ENCODE peak calls at places on chromosome 18, in five cellular contexts. One of them, this sample, is unnamed.

GRCh38 chr18:9707381-9708056 is 582 bp upstream of the RAB31 start:
- DNase-seq in H4: no peak
- DNase-seq in GM18507: no peak
- DNase-seq in kidney epithelial cell: no peak
- DNase-seq in activated CD4-positive, alpha-beta T cell treated with anti-CD3 and anti-CD28 coated beads, Interleukin-2, amount 50 U/mL, for 4 hours: no peak
- DNase-seq in this sample: no peak

GRCh38 chr18:657311-657997 is at the start of gene TYMS:
- DNase-seq in H4: peak
- DNase-seq in GM18507: peak
- DNase-seq in kidney epithelial cell: peak
- DNase-seq in activated CD4-positive, alpha-beta T cell treated with anti-CD3 and anti-CD28 coated beads, Interleukin-2, amount 50 U/mL, for 4 hours: no peak
- DNase-seq in this sample: peak

GRCh38 chr18:21191596-21192307 is 50.3 kb upstream of the GREB1L start:
- DNase-seq in H4: peak
- DNase-seq in GM18507: no peak
- DNase-seq in kidney epithelial cell: no peak
- DNase-seq in activated CD4-positive, alpha-beta T cell treated with anti-CD3 and anti-CD28 coated beads, Interleukin-2, amount 50 U/mL, for 4 hours: no peak
- DNase-seq in this sample: peak

GRCh38 chr18:51074605-51075004 is 44.6 kb downstream of the SMAD4 start:
- DNase-seq in H4: no peak
- DNase-seq in GM18507: no peak
- DNase-seq in kidney epithelial cell: no peak
- DNase-seq in activated CD4-positive, alpha-beta T cell treated with anti-CD3 and anti-CD28 coated beads, Interleukin-2, amount 50 U/mL, for 4 hours: no peak
- DNase-seq in this sample: no peak

GRCh38 chr18:25423267-25423666 is 71.3 kb upstream of the ZNF521 start:
- DNase-seq in H4: no peak
- DNase-seq in GM18507: no peak
- DNase-seq in kidney epithelial cell: no peak
- DNase-seq in activated CD4-positive, alpha-beta T cell treated with anti-CD3 and anti-CD28 coated beads, Interleukin-2, amount 50 U/mL, for 4 hours: no peak
- DNase-seq in this sample: no peak

GRCh38 chr18:56635007-56635406 is 3.4 kb downstream of the TXNL1 start:
- DNase-seq in H4: no peak
- DNase-seq in GM18507: no peak
- DNase-seq in kidney epithelial cell: no peak
- DNase-seq in activated CD4-positive, alpha-beta T cell treated with anti-CD3 and anti-CD28 coated beads, Interleukin-2, amount 50 U/mL, for 4 hours: no peak
- DNase-seq in this sample: no peak

GRCh38 chr18:77899972-77900754 is 650.5 kb downstream of the GALR1 start:
- DNase-seq in H4: peak
- DNase-seq in GM18507: peak
- DNase-seq in kidney epithelial cell: no peak
- DNase-seq in activated CD4-positive, alpha-beta T cell treated with anti-CD3 and anti-CD28 coated beads, Interleukin-2, amount 50 U/mL, for 4 hours: peak
- DNase-seq in this sample: peak

GRCh38 chr18:74496508-74497307 is 545 bp downstream of the CNDP2 start:
- DNase-seq in H4: peak
- DNase-seq in GM18507: no peak
- DNase-seq in kidney epithelial cell: no peak
- DNase-seq in activated CD4-positive, alpha-beta T cell treated with anti-CD3 and anti-CD28 coated beads, Interleukin-2, amount 50 U/mL, for 4 hours: peak
- DNase-seq in this sample: peak

GRCh38 chr18:55731594-55732042 is 143.6 kb upstream of the TCF4 start:
- DNase-seq in H4: peak
- DNase-seq in GM18507: no peak
- DNase-seq in kidney epithelial cell: no peak
- DNase-seq in activated CD4-positive, alpha-beta T cell treated with anti-CD3 and anti-CD28 coated beads, Interleukin-2, amount 50 U/mL, for 4 hours: no peak
- DNase-seq in this sample: no peak

GRCh38 chr18:8537400-8537799 is 71.8 kb upstream of the RAB12 start:
- DNase-seq in H4: no peak
- DNase-seq in GM18507: no peak
- DNase-seq in kidney epithelial cell: no peak
- DNase-seq in activated CD4-positive, alpha-beta T cell treated with anti-CD3 and anti-CD28 coated beads, Interleukin-2, amount 50 U/mL, for 4 hours: no peak
- DNase-seq in this sample: no peak

GRCh38 chr18:78957140-78957539 is 22.5 kb upstream of the SALL3 start:
- DNase-seq in H4: no peak
- DNase-seq in GM18507: no peak
- DNase-seq in kidney epithelial cell: no peak
- DNase-seq in activated CD4-positive, alpha-beta T cell treated with anti-CD3 and anti-CD28 coated beads, Interleukin-2, amount 50 U/mL, for 4 hours: no peak
- DNase-seq in this sample: no peak

GRCh38 chr18:2459886-2460285 is 111.4 kb downstream of the METTL4 start:
- DNase-seq in H4: no peak
- DNase-seq in GM18507: no peak
- DNase-seq in kidney epithelial cell: peak
- DNase-seq in activated CD4-positive, alpha-beta T cell treated with anti-CD3 and anti-CD28 coated beads, Interleukin-2, amount 50 U/mL, for 4 hours: no peak
- DNase-seq in this sample: no peak

GRCh38 chr18:46452820-46453219 is 204.2 kb downstream of the LOXHD1 start:
- DNase-seq in H4: no peak
- DNase-seq in GM18507: no peak
- DNase-seq in kidney epithelial cell: peak
- DNase-seq in activated CD4-positive, alpha-beta T cell treated with anti-CD3 and anti-CD28 coated beads, Interleukin-2, amount 50 U/mL, for 4 hours: no peak
- DNase-seq in this sample: no peak

GRCh38 chr18:77023115-77023782 is 109.3 kb downstream of the MBP start:
- DNase-seq in H4: no peak
- DNase-seq in GM18507: no peak
- DNase-seq in kidney epithelial cell: no peak
- DNase-seq in activated CD4-positive, alpha-beta T cell treated with anti-CD3 and anti-CD28 coated beads, Interleukin-2, amount 50 U/mL, for 4 hours: no peak
- DNase-seq in this sample: no peak

GRCh38 chr18:24426398-24427294 is at the start of gene IMPACT:
- DNase-seq in H4: peak
- DNase-seq in GM18507: peak
- DNase-seq in kidney epithelial cell: peak
- DNase-seq in activated CD4-positive, alpha-beta T cell treated with anti-CD3 and anti-CD28 coated beads, Interleukin-2, amount 50 U/mL, for 4 hours: peak
- DNase-seq in this sample: peak

This sample was measured in NCI-H774.